ENCODE peak calls at places on chromosomes 4 and X, in nine cellular contexts. D is GM13976, H is astrocyte of the spinal cord, C is uterus, V is AG04449, Z is H9, S is endothelial cell, L is astrocyte, G is Calu3. P is an unnamed sample.
A peak's percentile ranks its signal among the peaks of the same experiment; 100 is the strongest.

GRCh38 chr4:47221721-47222120 is 190.4 kb downstream of the GABRB1 start:
- DNase-seq in D (no peak), H (peak; percentile 78), C (no peak), V (no peak), Z (no peak), S (no peak), L (peak; percentile 95), G (no peak), P (no peak)

GRCh38 chr4:184477201-184477999 is 3.0 kb upstream of the IRF2 start:
- DNase-seq in D (no peak), H (no peak), C (no peak), V (no peak), Z (no peak), S (no peak), L (no peak), G (no peak), P (no peak)

GRCh38 chrX:7117587-7117986 is 29.9 kb upstream of the STS start:
- DNase-seq in D (peak; percentile 31), H (no peak), C (no peak), V (no peak), Z (peak; percentile 60), S (no peak), L (no peak), G (no peak), P (no peak)

GRCh38 chr4:3822230-3822947 is 56.2 kb downstream of the ADRA2C start:
- DNase-seq in D (no peak), H (peak; percentile 2), C (no peak), V (no peak), Z (no peak), S (no peak), L (no peak), G (no peak), P (no peak)

GRCh38 chr4:20041838-20042237 is 209.9 kb upstream of the SLIT2 start:
- DNase-seq in D (no peak), H (no peak), C (no peak), V (no peak), Z (no peak), S (no peak), L (no peak), G (no peak), P (no peak)

GRCh38 chr4:176277162-176277904 is 8.3 kb upstream of the ASB5 start:
- DNase-seq in D (peak; percentile 29), H (peak; percentile 75), C (peak; percentile 30), V (no peak), Z (peak; percentile 66), S (peak; percentile 62), L (peak; percentile 36), G (peak; percentile 58), P (no peak)

GRCh38 chrX:102832661-102833060 is 104.4 kb upstream of the RAB40AL start:
- DNase-seq in D (no peak), H (peak; percentile 65), C (no peak), V (peak; percentile 33), Z (peak; percentile 46), S (no peak), L (peak; percentile 65), G (no peak), P (no peak)

GRCh38 chr4:138034871-138035270 is 207.3 kb downstream of the SLC7A11 start:
- DNase-seq in D (no peak), H (no peak), C (no peak), V (no peak), Z (no peak), S (no peak), L (peak; percentile 55), G (no peak), P (no peak)

GRCh38 chr4:184747034-184747830 is 13.3 kb upstream of the CENPU start:
- DNase-seq in D (no peak), H (no peak), C (peak; percentile 37), V (no peak), Z (peak; percentile 55), S (no peak), L (no peak), G (peak; percentile 23), P (peak; percentile 86)

GRCh38 chr4:158484173-158484885 is 37.4 kb upstream of the RXFP1 start:
- DNase-seq in D (no peak), H (peak; percentile 44), C (no peak), V (no peak), Z (no peak), S (no peak), L (peak; percentile 52), G (no peak), P (no peak)

GRCh38 chr4:142350886-142351285 is 495.2 kb downstream of the INPP4B start:
- DNase-seq in D (no peak), H (peak; percentile 39), C (no peak), V (no peak), Z (no peak), S (no peak), L (no peak), G (no peak), P (no peak)

GRCh38 chr4:122541996-122542395 is 78.9 kb downstream of the IL21 start:
- DNase-seq in D (no peak), H (no peak), C (no peak), V (no peak), Z (no peak), S (no peak), L (no peak), G (peak; percentile 1), P (no peak)

GRCh38 chrX:150049647-150050046 is 111.4 kb upstream of the EOLA2 start:
- DNase-seq in D (no peak), H (no peak), C (no peak), V (no peak), Z (no peak), S (no peak), L (no peak), G (no peak), P (no peak)

GRCh38 chrX:148538582-148538981 is 38.2 kb downstream of the AFF2 start:
- DNase-seq in D (no peak), H (no peak), C (no peak), V (no peak), Z (no peak), S (no peak), L (no peak), G (no peak), P (no peak)

GRCh38 chr4:15920723-15921591 is 17.6 kb downstream of the FGFBP1 start:
- DNase-seq in D (no peak), H (peak; percentile 97), C (peak; percentile 31), V (peak; percentile 91), Z (no peak), S (no peak), L (peak; percentile 98), G (peak; percentile 78), P (no peak)

GRCh38 chr4:189912170-189912569 is 28.5 kb upstream of the FRG1 start:
- DNase-seq in D (no peak), H (no peak), C (no peak), V (no peak), Z (no peak), S (no peak), L (no peak), G (no peak), P (no peak)
- TF ChIP-seq CTCF in D (peak; percentile 19), H (peak; percentile 36), C (no peak), V (peak; percentile 26), Z (peak; percentile 67), S (peak; percentile 68), L (peak; percentile 25), G (no peak), P (no peak)

GRCh38 chr4:108100827-108101226 is 67.9 kb downstream of the LEF1 start:
- DNase-seq in D (no peak), H (no peak), C (no peak), V (no peak), Z (no peak), S (no peak), L (no peak), G (no peak), P (no peak)

GRCh38 chr4:108099838-108100237 is 68.9 kb downstream of the LEF1 start:
- DNase-seq in D (no peak), H (no peak), C (no peak), V (no peak), Z (no peak), S (no peak), L (no peak), G (no peak), P (no peak)

GRCh38 chr4:108097990-108098553 is 70.7 kb downstream of the LEF1 start:
- DNase-seq in D (no peak), H (no peak), C (no peak), V (no peak), Z (no peak), S (no peak), L (no peak), G (no peak), P (no peak)

GRCh38 chr4:108094131-108094530 is 74.6 kb downstream of the LEF1 start:
- DNase-seq in D (no peak), H (no peak), C (no peak), V (no peak), Z (no peak), S (no peak), L (no peak), G (no peak), P (no peak)

DNA sequence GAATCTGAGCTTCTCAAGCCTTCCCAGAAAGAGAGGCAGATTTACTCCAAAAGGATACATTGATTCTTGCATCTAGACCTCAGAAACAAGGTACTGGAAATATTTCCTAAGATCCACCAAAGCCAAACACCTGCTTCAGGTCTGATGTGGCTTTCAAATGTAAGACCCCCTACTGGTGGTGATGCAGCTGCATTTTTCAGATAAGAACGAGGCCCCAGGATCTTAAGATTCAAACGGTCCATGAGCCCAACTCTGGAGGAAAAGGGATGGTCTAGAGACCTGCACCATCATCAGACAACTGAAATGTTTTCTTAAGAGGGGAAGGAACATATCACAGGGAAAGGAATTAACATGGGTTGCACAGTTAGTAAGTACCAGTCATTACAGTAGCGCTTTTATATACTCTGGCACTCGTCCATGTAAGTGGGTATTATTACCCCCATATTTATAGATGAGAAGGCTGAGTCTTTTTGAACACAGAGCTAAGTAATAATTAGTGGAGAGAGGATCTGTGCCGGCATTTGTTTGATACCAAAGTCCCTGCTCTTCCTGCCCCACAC is 73.7 kb downstream of the LEF1 start:
- DNase-seq in D (no peak), H (no peak), C (no peak), V (no peak), Z (no peak), S (no peak), L (no peak), G (no peak), P (no peak)
- TF ChIP-seq CTCF in D (no peak), H (no peak), C (no peak), V (no peak), Z (no peak), S (peak; percentile 18), L (no peak), G (no peak), P (no peak)

DNA sequence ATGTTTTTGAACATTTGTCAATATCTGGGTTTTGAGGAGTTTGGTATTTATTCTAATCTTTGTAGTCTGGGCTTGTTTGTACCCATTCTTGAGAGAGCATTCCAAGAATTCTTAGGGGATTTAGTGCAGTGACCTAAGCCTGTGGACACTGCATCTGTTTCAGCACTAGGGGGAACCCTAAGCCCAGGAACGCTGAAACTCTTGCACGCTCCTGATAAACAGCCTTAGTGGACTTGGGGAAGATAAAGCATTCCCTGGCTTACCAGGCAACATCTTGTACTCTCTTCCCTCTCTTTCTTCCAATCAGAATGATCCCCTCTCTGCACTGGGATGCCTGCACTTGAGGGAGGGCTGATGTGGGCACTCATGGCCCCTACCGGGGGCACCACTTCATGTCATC is 654.9 kb upstream of the HTR2C start:
- DNase-seq in D (peak; percentile 7), H (peak; percentile 19), C (no peak), V (no peak), Z (peak; percentile 89), S (peak; percentile 43), L (peak; percentile 5), G (peak; percentile 35), P (no peak)
- TF ChIP-seq CTCF in D (peak; percentile 40), H (peak; percentile 55), C (no peak), V (no peak), Z (peak; percentile 94), S (peak; percentile 42), L (peak; percentile 32), G (peak; percentile 29), P (no peak)

GRCh38 chr4:53656421-53656981 is 65.2 kb upstream of the LNX1 start:
- DNase-seq in D (no peak), H (peak; percentile 14), C (peak; percentile 68), V (no peak), Z (no peak), S (no peak), L (peak; percentile 8), G (no peak), P (no peak)
- TF ChIP-seq CTCF in D (no peak), H (peak; percentile 64), C (peak; percentile 61), V (peak; percentile 46), Z (peak; percentile 38), S (no peak), L (peak; percentile 40), G (no peak), P (no peak)